ENCODE peak calls at places on chromosomes 6 and 20, in four cellular contexts. One of them, this sample, is unnamed.

GRCh38 chr6:12992770-12993169 is 276.2 kb downstream of the PHACTR1 start:
- DNase-seq in K562: no peak
- DNase-seq in WTC11: peak; percentile 25
- DNase-seq in HepG2: no peak
- DNase-seq in this sample: no peak

GRCh38 chr6:128327890-128328289 is 192.5 kb downstream of the PTPRK start:
- DNase-seq in WTC11: peak; percentile 22
- DNase-seq in K562: no peak
- DNase-seq in HepG2: peak; percentile 37
- DNase-seq in this sample: no peak

GRCh38 chr6:36998723-36999466 is 6.6 kb upstream of the FGD2 start:
- DNase-seq in HepG2: no peak
- DNase-seq in WTC11: no peak
- DNase-seq in K562: no peak
- DNase-seq in this sample: no peak

GRCh38 chr6:113495521-113495920 is 361.6 kb upstream of the MARCKS start:
- DNase-seq in K562: no peak
- DNase-seq in HepG2: no peak
- DNase-seq in WTC11: no peak
- DNase-seq in this sample: no peak

GRCh38 chr6:79586548-79586947 is 44.6 kb upstream of the SH3BGRL2 start:
- DNase-seq in HepG2: peak; percentile 57
- DNase-seq in K562: peak; percentile 36
- DNase-seq in WTC11: no peak
- DNase-seq in this sample: peak; percentile 50

GRCh38 chr6:66985816-66986215 is 1278.8 kb upstream of the EYS start:
- DNase-seq in HepG2: no peak
- DNase-seq in K562: no peak
- DNase-seq in WTC11: no peak
- DNase-seq in this sample: no peak

GRCh38 chr6:110690106-110690654 is 125.1 kb downstream of the CDK19 start:
- DNase-seq in K562: no peak
- DNase-seq in HepG2: no peak
- DNase-seq in WTC11: no peak
- DNase-seq in this sample: no peak

GRCh38 chr6:48036316-48036715 is 74.7 kb downstream of the PTCHD4 start:
- DNase-seq in K562: no peak
- DNase-seq in HepG2: peak; percentile 44
- DNase-seq in WTC11: no peak
- DNase-seq in this sample: no peak

GRCh38 chr6:82045965-82046756 is 201.4 kb downstream of the IBTK start:
- DNase-seq in K562: no peak
- DNase-seq in WTC11: no peak
- DNase-seq in HepG2: no peak
- DNase-seq in this sample: no peak

GRCh38 chr6:25442898-25443297 is 163.7 kb downstream of the CARMIL1 start:
- DNase-seq in K562: no peak
- DNase-seq in WTC11: no peak
- DNase-seq in HepG2: no peak
- DNase-seq in this sample: no peak

GRCh38 chr20:57653910-57654309 is 33.7 kb upstream of the ZBP1 start:
- DNase-seq in HepG2: no peak
- DNase-seq in K562: no peak
- DNase-seq in WTC11: no peak
- DNase-seq in this sample: no peak

GRCh38 chr6:125746731-125747588 is 2.5 kb upstream of the HEY2 start:
- DNase-seq in WTC11: peak; percentile 81
- DNase-seq in K562: peak; percentile 33
- DNase-seq in HepG2: peak; percentile 59
- DNase-seq in this sample: peak; percentile 52

GRCh38 chr6:112030206-112030932 is 23.5 kb upstream of the CCN6 start:
- DNase-seq in K562: no peak
- DNase-seq in WTC11: no peak
- DNase-seq in HepG2: no peak
- DNase-seq in this sample: no peak

GRCh38 chr6:56757585-56757984 is 114.9 kb upstream of the DST start:
- DNase-seq in HepG2: peak; percentile 72
- DNase-seq in WTC11: no peak
- DNase-seq in K562: no peak
- DNase-seq in this sample: peak; percentile 26

GRCh38 chr6:14856177-14856576 is 389.7 kb upstream of the JARID2 start:
- DNase-seq in K562: no peak
- DNase-seq in HepG2: no peak
- DNase-seq in WTC11: no peak
- DNase-seq in this sample: no peak

GRCh38 chr20:7736336-7736735 is 203.9 kb downstream of the HAO1 start:
- DNase-seq in HepG2: no peak
- DNase-seq in K562: no peak
- DNase-seq in WTC11: no peak
- DNase-seq in this sample: no peak

GRCh38 chr6:125511809-125512341 is 210.1 kb upstream of the HDDC2 start:
- DNase-seq in HepG2: peak; percentile 18
- DNase-seq in WTC11: no peak
- DNase-seq in K562: no peak
- DNase-seq in this sample: no peak

GRCh38 chr20:43584448-43585138 is 6.1 kb upstream of the IFT52 start:
- DNase-seq in K562: no peak
- DNase-seq in HepG2: peak; percentile 74
- DNase-seq in WTC11: no peak
- DNase-seq in this sample: no peak

GRCh38 chr20:49914310-49915117 is 815 bp downstream of the SPATA2 start:
- DNase-seq in WTC11: no peak
- DNase-seq in HepG2: no peak
- DNase-seq in K562: no peak
- DNase-seq in this sample: no peak

GRCh38 chr20:63114006-63114692 is 101.8 kb downstream of the YTHDF1 start:
- DNase-seq in WTC11: no peak
- DNase-seq in K562: no peak
- DNase-seq in HepG2: no peak
- DNase-seq in this sample: no peak

GRCh38 chr6:134787261-134787871 is 162.5 kb downstream of the ALDH8A1 start:
- DNase-seq in WTC11: no peak
- DNase-seq in HepG2: no peak
- DNase-seq in K562: no peak
- DNase-seq in this sample: no peak
- TF ChIP-seq ELF4 in WTC11: no peak
- TF ChIP-seq ELF4 in HepG2: no peak
- TF ChIP-seq ELF4 in K562: no peak
- TF ChIP-seq ELF4 in this sample: no peak

GRCh38 chr6:22218410-22218809 is 78.4 kb downstream of the PRL start:
- DNase-seq in HepG2: no peak
- DNase-seq in WTC11: no peak
- DNase-seq in K562: no peak
- DNase-seq in this sample: no peak
- TF ChIP-seq ELF4 in HepG2: no peak
- TF ChIP-seq ELF4 in WTC11: no peak
- TF ChIP-seq ELF4 in K562: no peak
- TF ChIP-seq ELF4 in this sample: no peak

DNA sequence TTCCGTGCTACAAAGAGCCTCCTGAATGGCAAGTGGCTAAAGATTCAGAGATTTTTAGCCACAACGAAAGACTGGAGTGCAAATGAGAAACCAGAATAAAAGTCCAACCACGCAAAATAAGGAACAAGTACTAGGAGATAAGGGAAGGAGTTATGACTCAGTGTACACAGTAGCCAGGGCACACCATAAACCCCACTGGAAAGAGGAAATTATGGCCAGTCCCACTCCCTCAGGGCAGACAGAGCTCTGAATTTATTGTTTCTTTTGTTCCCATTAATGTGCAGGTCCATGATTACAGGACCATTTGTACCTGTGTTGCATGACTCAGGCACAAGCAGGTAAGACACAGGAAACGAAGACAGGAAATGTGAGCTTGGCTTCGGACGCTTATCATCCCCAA is 150.3 kb upstream of the PREP start:
- DNase-seq in WTC11: no peak
- DNase-seq in HepG2: no peak
- DNase-seq in K562: no peak
- DNase-seq in this sample: no peak
- TF ChIP-seq ELF4 in WTC11: no peak
- TF ChIP-seq ELF4 in HepG2: no peak
- TF ChIP-seq ELF4 in K562: no peak
- TF ChIP-seq ELF4 in this sample: no peak

GRCh38 chr20:8809107-8809953 is 259.6 kb upstream of the PLCB4 start:
- DNase-seq in HepG2: peak; percentile 95
- DNase-seq in WTC11: no peak
- DNase-seq in K562: no peak
- DNase-seq in this sample: no peak

GRCh38 chr20:8808180-8808535 is 260.7 kb upstream of the PLCB4 start:
- DNase-seq in WTC11: no peak
- DNase-seq in K562: no peak
- DNase-seq in HepG2: no peak
- DNase-seq in this sample: no peak

GRCh38 chr20:8807480-8808179 is 261.3 kb upstream of the PLCB4 start:
- DNase-seq in HepG2: no peak
- DNase-seq in K562: no peak
- DNase-seq in WTC11: no peak
- DNase-seq in this sample: no peak

GRCh38 chr20:8803065-8803464 is 265.8 kb upstream of the PLCB4 start:
- DNase-seq in K562: no peak
- DNase-seq in HepG2: no peak
- DNase-seq in WTC11: no peak
- DNase-seq in this sample: no peak

GRCh38 chr20:8805737-8806442 is 263.0 kb upstream of the PLCB4 start:
- DNase-seq in K562: no peak
- DNase-seq in HepG2: no peak
- DNase-seq in WTC11: no peak
- DNase-seq in this sample: no peak
- TF ChIP-seq ELF4 in K562: no peak
- TF ChIP-seq ELF4 in HepG2: no peak
- TF ChIP-seq ELF4 in WTC11: no peak
- TF ChIP-seq ELF4 in this sample: no peak

DNA sequence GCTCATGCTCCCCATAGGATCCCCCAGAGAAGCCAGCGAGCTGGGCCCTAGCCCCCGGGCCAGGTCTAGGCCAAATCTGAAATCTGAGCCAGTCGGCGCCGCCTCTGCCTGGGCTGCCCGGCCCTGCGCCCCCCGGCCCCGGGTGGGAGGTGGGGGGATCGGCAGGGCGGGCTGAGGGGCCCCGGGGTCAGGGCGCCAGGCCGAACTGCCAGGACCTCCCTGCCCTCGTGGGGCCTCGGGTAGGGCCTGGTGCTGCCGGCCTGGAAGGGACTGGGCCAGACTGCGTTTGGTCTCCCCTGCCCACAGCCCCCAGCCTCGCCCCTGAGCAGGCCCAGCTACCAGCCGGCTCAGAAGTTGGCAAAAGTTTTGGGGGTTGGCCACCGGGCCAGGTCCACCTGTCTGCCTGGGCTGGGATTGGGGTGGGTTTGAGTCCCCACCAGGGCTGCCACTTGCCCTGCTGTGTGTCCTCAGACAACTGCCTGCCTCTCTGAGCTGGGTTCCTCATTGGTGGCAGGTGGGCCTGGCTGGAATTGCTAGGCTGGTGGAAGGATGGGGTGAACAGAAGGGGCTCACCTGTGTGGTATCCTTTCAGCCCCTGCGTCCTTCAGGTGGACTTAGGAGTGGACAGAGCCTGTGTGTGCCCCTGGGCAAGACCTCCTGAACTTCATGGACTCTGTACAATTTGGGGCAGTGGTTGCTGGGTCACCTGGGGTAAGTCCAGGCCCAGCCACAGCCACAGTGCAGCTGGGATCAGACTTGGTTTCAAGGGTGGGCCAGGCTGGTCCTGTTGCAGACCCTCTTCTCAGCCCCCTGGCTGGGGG is 796 bp downstream of the SRC start:
- DNase-seq in K562: peak; percentile 9
- DNase-seq in HepG2: no peak
- DNase-seq in WTC11: no peak
- DNase-seq in this sample: no peak
- TF ChIP-seq ELF4 in K562: no peak
- TF ChIP-seq ELF4 in HepG2: no peak
- TF ChIP-seq ELF4 in WTC11: no peak
- TF ChIP-seq ELF4 in this sample: no peak

GRCh38 chr6:44662461-44663121 is 275.1 kb downstream of the CDC5L start:
- DNase-seq in HepG2: peak; percentile 15
- DNase-seq in WTC11: peak; percentile 76
- DNase-seq in K562: no peak
- DNase-seq in this sample: no peak
- TF ChIP-seq ELF4 in HepG2: no peak
- TF ChIP-seq ELF4 in WTC11: no peak
- TF ChIP-seq ELF4 in K562: no peak
- TF ChIP-seq ELF4 in this sample: no peak

GRCh38 chr6:41494212-41495115 is 51.7 kb upstream of the FOXP4 start:
- DNase-seq in WTC11: no peak
- DNase-seq in HepG2: no peak
- DNase-seq in K562: no peak
- DNase-seq in this sample: no peak
- TF ChIP-seq ELF4 in WTC11: no peak
- TF ChIP-seq ELF4 in HepG2: no peak
- TF ChIP-seq ELF4 in K562: no peak
- TF ChIP-seq ELF4 in this sample: no peak